ENCODE peak calls at places on chromosomes 12 and 14, in eight cellular contexts. D is ascending aorta, R is A549, O is PC-3, X is adrenal gland, A is Panc1, G is fibroblast of mammary gland, Y is SK-N-SH. C is an unnamed sample.

GRCh38 chr14:102213984-102214658 is 74.4 kb downstream of the WDR20 start:
- DNase-seq in Y (no peak), O (peak), R (peak), A (no peak), G (peak), X (no peak), D (no peak), C (no peak)

GRCh38 chr12:68245071-68246021 is 8.1 kb downstream of the IL22 start:
- DNase-seq in X (no peak), A (no peak), R (no peak), G (no peak), Y (peak), O (no peak), D (no peak), C (no peak)

GRCh38 chr14:86570371-86570770 is 1040.4 kb downstream of the FLRT2 start:
- DNase-seq in G (no peak), O (no peak), D (no peak), X (no peak), R (no peak), Y (no peak), A (no peak), C (no peak)

GRCh38 chr12:15168279-15168678 is 52.9 kb downstream of the RERG start:
- DNase-seq in O (no peak), D (no peak), X (no peak), A (no peak), R (no peak), Y (no peak), G (no peak), C (no peak)

GRCh38 chr14:77000340-77001235 is 27.9 kb downstream of the IRF2BPL start:
- DNase-seq in X (no peak), Y (peak), R (no peak), D (no peak), O (no peak), G (peak), A (no peak), C (peak)

GRCh38 chr14:91374287-91374880 is 43.2 kb downstream of the CCDC88C start:
- DNase-seq in X (no peak), A (no peak), R (no peak), G (no peak), O (no peak), Y (no peak), D (no peak), C (no peak)

GRCh38 chr12:55392032-55392795 is 8.1 kb upstream of the OR6C65 start:
- DNase-seq in Y (no peak), X (no peak), G (no peak), O (no peak), R (no peak), A (no peak), D (no peak), C (no peak)

GRCh38 chr14:20626274-20626673 is 15.2 kb downstream of the OR6S1 start:
- DNase-seq in A (no peak), Y (no peak), X (no peak), R (no peak), D (no peak), G (no peak), O (no peak), C (no peak)

GRCh38 chr12:129538137-129538536 is 365.7 kb downstream of the TMEM132D start:
- DNase-seq in A (no peak), Y (no peak), X (no peak), G (no peak), D (no peak), R (no peak), O (no peak), C (no peak)

GRCh38 chr12:27922591-27923139 is 49.9 kb downstream of the PTHLH start:
- DNase-seq in G (peak), R (peak), X (peak), D (no peak), O (peak), Y (no peak), A (no peak), C (no peak)

GRCh38 chr12:80269953-80270552 is 170.7 kb downstream of the OTOGL start:
- DNase-seq in Y (peak), A (peak), R (peak), O (peak), X (no peak), D (no peak), G (peak), C (no peak)

GRCh38 chr12:27006797-27007467 is 7.3 kb downstream of the TM7SF3 start:
- DNase-seq in X (no peak), D (no peak), O (no peak), Y (no peak), G (no peak), R (no peak), A (no peak), C (no peak)

GRCh38 chr14:105864116-105864515 is 337.7 kb downstream of the TMEM121 start:
- DNase-seq in O (no peak), Y (no peak), A (no peak), D (no peak), X (no peak), R (no peak), G (no peak), C (no peak)

GRCh38 chr14:93056840-93057585 is 58.7 kb downstream of the ITPK1 start:
- DNase-seq in O (no peak), G (no peak), R (peak), X (peak), A (no peak), D (no peak), Y (no peak), C (no peak)

GRCh38 chr12:119406322-119406721 is 71.8 kb downstream of the CCDC60 start:
- DNase-seq in X (no peak), D (no peak), Y (no peak), R (no peak), O (no peak), A (no peak), G (no peak), C (no peak)

GRCh38 chr12:1766110-1766509 is 54.3 kb upstream of the LRTM2 start:
- DNase-seq in G (no peak), A (no peak), X (no peak), O (no peak), R (no peak), D (no peak), Y (no peak), C (no peak)

GRCh38 chr14:99185436-99186068 is 86.4 kb downstream of the BCL11B start:
- DNase-seq in G (no peak), X (no peak), O (no peak), Y (no peak), R (no peak), A (no peak), D (no peak), C (no peak)

GRCh38 chr14:74595006-74595735 is 16.9 kb downstream of the LTBP2 start:
- DNase-seq in X (no peak), Y (peak), O (no peak), A (no peak), D (no peak), G (peak), R (no peak), C (no peak)

GRCh38 chr12:122227341-122227740 is 1.5 kb upstream of the DIABLO start:
- DNase-seq in O (no peak), X (peak), R (no peak), G (no peak), Y (peak), A (no peak), D (no peak), C (no peak)

GRCh38 chr14:68628605-68629310 is 164.1 kb downstream of the ZFP36L1 start:
- DNase-seq in O (peak), D (no peak), A (no peak), X (no peak), G (no peak), Y (no peak), R (no peak), C (no peak)

GRCh38 chr12:119613319-119613936 is 19.9 kb downstream of the TMEM233 start:
- DNase-seq in X (no peak), Y (no peak), D (no peak), A (peak), G (peak), R (peak), O (peak), C (no peak)

GRCh38 chr12:108477055-108477880 is 37.8 kb upstream of the FICD start:
- DNase-seq in G (no peak), A (no peak), R (peak), O (no peak), D (no peak), X (no peak), Y (no peak), C (no peak)

GRCh38 chr14:60487211-60487610 is 1.3 kb upstream of the C14orf39 start:
- DNase-seq in X (no peak), G (no peak), D (no peak), R (no peak), O (no peak), A (no peak), Y (no peak), C (no peak)

GRCh38 chr12:106118-106561 is 39.6 kb downstream of the IQSEC3 start:
- DNase-seq in G (no peak), Y (no peak), A (no peak), X (no peak), O (no peak), D (no peak), R (peak), C (peak)

GRCh38 chr12:7645395-7646177 is 20.1 kb downstream of the APOBEC1 start:
- DNase-seq in G (peak), R (peak), Y (peak), X (peak), O (peak), A (no peak), D (no peak), C (peak)

GRCh38 chr12:30457621-30458289 is 237.9 kb downstream of the IPO8 start:
- DNase-seq in R (peak), X (no peak), O (peak), A (no peak), D (no peak), Y (peak), G (peak), C (no peak)

GRCh38 chr12:11535127-11535526 is 114.3 kb upstream of the ETV6 start:
- DNase-seq in Y (no peak), X (no peak), O (no peak), G (no peak), A (no peak), R (no peak), D (no peak), C (no peak)

DNA sequence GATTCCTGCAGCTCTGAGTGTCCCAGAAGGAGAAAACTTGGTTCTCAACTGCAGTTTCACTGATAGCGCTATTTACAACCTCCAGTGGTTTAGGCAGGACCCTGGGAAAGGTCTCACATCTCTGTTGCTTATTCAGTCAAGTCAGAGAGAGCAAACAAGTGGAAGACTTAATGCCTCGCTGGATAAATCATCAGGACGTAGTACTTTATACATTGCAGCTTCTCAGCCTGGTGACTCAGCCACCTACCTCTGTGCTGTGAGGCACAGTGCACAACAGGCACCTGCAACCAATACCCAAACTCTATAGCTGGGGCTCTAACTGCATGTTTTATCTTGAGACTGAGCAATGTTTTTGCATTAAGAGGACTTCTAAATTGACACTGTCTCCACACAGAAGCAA is 379.2 kb upstream of the OR4E1 start:
- DNase-seq in G (no peak), D (no peak), Y (no peak), R (no peak), O (peak), X (no peak), A (no peak), C (no peak)
- TF ChIP-seq CTCF in G (no peak), D (no peak), Y (no peak), R (no peak), O (no peak), X (no peak), A (no peak), C (no peak)

GRCh38 chr14:58844544-58844943 is 206.8 kb downstream of the DACT1 start:
- DNase-seq in Y (no peak), O (no peak), R (no peak), G (no peak), D (no peak), X (no peak), A (no peak), C (no peak)

GRCh38 chr14:58833634-58834378 is 196.0 kb downstream of the DACT1 start:
- DNase-seq in O (no peak), A (no peak), R (no peak), G (no peak), Y (no peak), D (no peak), X (no peak), C (no peak)

GRCh38 chr14:58836303-58836702 is 198.5 kb downstream of the DACT1 start:
- DNase-seq in O (no peak), Y (no peak), G (no peak), R (no peak), X (no peak), D (no peak), A (no peak), C (no peak)

DNA sequence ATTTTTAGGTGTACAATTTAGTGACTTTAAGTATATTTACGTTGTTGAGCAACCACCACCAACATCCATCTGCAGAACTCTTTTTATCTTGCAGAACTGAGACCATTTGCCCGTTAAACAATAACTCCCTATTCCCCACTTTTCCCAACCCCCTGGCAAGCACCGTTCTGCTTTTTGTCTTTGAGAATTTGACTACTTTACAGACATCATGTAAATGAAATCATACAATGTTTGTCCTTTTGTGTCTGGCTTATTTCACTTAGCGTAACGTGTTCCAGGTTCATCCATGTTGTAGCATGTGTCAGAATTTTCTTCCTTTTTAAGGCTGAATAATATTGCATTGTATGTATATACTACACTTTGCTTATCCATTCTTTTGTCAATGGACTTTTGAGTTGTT is 201.5 kb downstream of the DACT1 start:
- DNase-seq in A (no peak), O (no peak), G (no peak), Y (no peak), X (no peak), D (no peak), R (no peak), C (no peak)
- TF ChIP-seq CTCF in A (no peak), O (no peak), G (no peak), Y (no peak), X (no peak), D (no peak), R (no peak), C (no peak)

GRCh38 chr14:100855256-100855930 is 29.5 kb downstream of the MEG3 start:
- DNase-seq in O (peak), R (peak), A (no peak), G (no peak), Y (no peak), X (no peak), D (no peak), C (no peak)
- TF ChIP-seq CTCF in O (peak), R (no peak), A (no peak), G (no peak), Y (no peak), X (no peak), D (no peak), C (no peak)

GRCh38 chr12:116880817-116881324 is 370 bp downstream of the HRK start:
- DNase-seq in O (peak), R (peak), G (peak), X (no peak), D (no peak), A (no peak), Y (peak), C (peak)

GRCh38 chr12:116881867-116882507 is 746 bp upstream of the HRK start:
- DNase-seq in D (no peak), R (no peak), Y (no peak), O (no peak), X (no peak), A (no peak), G (no peak), C (no peak)

GRCh38 chr12:116880213-116880816 is 926 bp downstream of the HRK start:
- DNase-seq in X (no peak), D (no peak), Y (peak), O (no peak), G (peak), A (no peak), R (no peak), C (no peak)

GRCh38 chr12:116881325-116881866 is at the start of gene HRK:
- DNase-seq in X (no peak), R (no peak), A (no peak), Y (no peak), O (no peak), D (no peak), G (no peak), C (no peak)

GRCh38 chr12:116882742-116883141 is 1.5 kb upstream of the HRK start:
- DNase-seq in R (peak), Y (peak), A (no peak), D (no peak), O (peak), X (no peak), G (peak), C (no peak)
- TF ChIP-seq CTCF in R (peak), Y (peak), A (peak), D (no peak), O (peak), X (peak), G (peak), C (no peak)

GRCh38 chr14:89336338-89336737 is 80.7 kb downstream of the FOXN3 start:
- DNase-seq in G (no peak), D (no peak), X (no peak), Y (no peak), O (peak), A (no peak), R (peak), C (no peak)
- TF ChIP-seq CTCF in G (no peak), D (no peak), X (no peak), Y (no peak), O (peak), A (no peak), R (no peak), C (no peak)